ENCODE peak calls at places on chromosomes 13 and 19, in eight cellular contexts. Y is stimulated activated CD4-positive, alpha-beta T cell treated with anti-CD3 and anti-CD28 coated beads, TNF-alpha, amount 100 ng/mL, for 48 hours; Q is CD4-positive, alpha-beta memory T cell; T is NCI-H2081; D is NCI-H510A; U is occipital lobe; N is uterus; W is NCI-H2029 treated with DMSO at 0.1 percent for 48 hours. L is an unnamed sample.
A peak's percentile ranks its signal among the peaks of the same experiment; 100 is the strongest.

GRCh38 chr13:27424246-27425150 is at the start of gene GTF3A:
- DNase-seq in Y (peak; percentile 77), Q (peak; percentile 85), T (peak; percentile 69), D (peak; percentile 65), U (peak; percentile 69), N (peak; percentile 85), W (peak; percentile 24), L (peak; percentile 33)

GRCh38 chr13:44758595-44759221 is 182.6 kb upstream of the TSC22D1 start:
- DNase-seq in Y (peak; percentile 15), Q (no peak), T (peak; percentile 88), D (peak; percentile 11), U (no peak), N (no peak), W (no peak), L (no peak)

GRCh38 chr19:33429891-33430673 is 56.6 kb downstream of the CEBPG start:
- DNase-seq in Y (no peak), Q (peak; percentile 68), T (no peak), D (no peak), U (no peak), N (peak; percentile 5), W (no peak), L (no peak)

GRCh38 chr19:16116067-16116466 is 4.4 kb downstream of the RAB8A start:
- DNase-seq in Y (no peak), Q (no peak), T (no peak), D (no peak), U (no peak), N (no peak), W (no peak), L (no peak)

GRCh38 chr19:2970201-2970838 is 7.0 kb upstream of the TLE6 start:
- DNase-seq in Y (no peak), Q (no peak), T (no peak), D (no peak), U (no peak), N (peak; percentile 52), W (peak; percentile 56), L (no peak)

GRCh38 chr13:89401209-89401810 is 1730.1 kb downstream of the SLITRK5 start:
- DNase-seq in Y (no peak), Q (no peak), T (no peak), D (no peak), U (no peak), N (no peak), W (no peak), L (no peak)

GRCh38 chr13:59531571-59532091 is 632.1 kb downstream of the DIAPH3 start:
- DNase-seq in Y (no peak), Q (no peak), T (peak; percentile 40), D (peak; percentile 7), U (peak; percentile 27), N (peak; percentile 25), W (no peak), L (peak; percentile 51)

GRCh38 chr13:93730780-93731179 is 504.2 kb downstream of the GPC6 start:
- DNase-seq in Y (no peak), Q (no peak), T (no peak), D (no peak), U (no peak), N (no peak), W (no peak), L (no peak)

GRCh38 chr13:99124695-99125334 is 75.8 kb upstream of the UBAC2 start:
- DNase-seq in Y (no peak), Q (peak; percentile 36), T (no peak), D (no peak), U (no peak), N (no peak), W (no peak), L (peak; percentile 36)

GRCh38 chr19:17328517-17329060 is 6.1 kb downstream of the ANO8 start:
- DNase-seq in Y (no peak), Q (peak; percentile 61), T (no peak), D (no peak), U (no peak), N (no peak), W (no peak), L (no peak)

GRCh38 chr19:55014714-55015113 is 23.4 kb downstream of the GP6 start:
- DNase-seq in Y (no peak), Q (no peak), T (no peak), D (no peak), U (no peak), N (no peak), W (no peak), L (no peak)

GRCh38 chr19:27780367-27781065 is 1432.4 kb downstream of the UQCRFS1 start:
- DNase-seq in Y (no peak), Q (no peak), T (no peak), D (no peak), U (no peak), N (no peak), W (no peak), L (no peak)

GRCh38 chr13:114004416-114005205 is 30.7 kb upstream of the C13orf46 start:
- DNase-seq in Y (no peak), Q (no peak), T (no peak), D (no peak), U (peak; percentile 24), N (no peak), W (no peak), L (no peak)